ENCODE peak calls at places on chromosomes 11 and 22, in seven cellular contexts. One of them, this sample, is unnamed.

GRCh38 chr11:116421529-116422185 is 351.1 kb downstream of the BUD13 start:
- DNase-seq in HCT116: no peak
- DNase-seq in glutamatergic neuron: no peak
- DNase-seq in suprapubic skin: no peak
- DNase-seq in RWPE1: no peak
- DNase-seq in transverse colon: no peak
- DNase-seq in heart left ventricle: no peak
- DNase-seq in this sample: no peak

GRCh38 chr11:121563900-121564822 is 111.4 kb upstream of the SORL1-AS1 start:
- DNase-seq in HCT116: no peak
- DNase-seq in glutamatergic neuron: no peak
- DNase-seq in suprapubic skin: no peak
- DNase-seq in RWPE1: no peak
- DNase-seq in transverse colon: no peak
- DNase-seq in heart left ventricle: no peak
- DNase-seq in this sample: no peak

GRCh38 chr11:69215784-69216415 is 60.2 kb downstream of the SMIM38 start:
- DNase-seq in HCT116: no peak
- DNase-seq in glutamatergic neuron: no peak
- DNase-seq in suprapubic skin: no peak
- DNase-seq in RWPE1: peak
- DNase-seq in transverse colon: no peak
- DNase-seq in heart left ventricle: no peak
- DNase-seq in this sample: no peak

GRCh38 chr22:32623943-32624342 is 149.3 kb downstream of the FBXO7 start:
- DNase-seq in HCT116: no peak
- DNase-seq in glutamatergic neuron: no peak
- DNase-seq in suprapubic skin: peak
- DNase-seq in RWPE1: no peak
- DNase-seq in transverse colon: peak
- DNase-seq in heart left ventricle: peak
- DNase-seq in this sample: no peak

GRCh38 chr22:37932821-37933578 is 20.4 kb downstream of the C22orf23 start:
- DNase-seq in HCT116: no peak
- DNase-seq in glutamatergic neuron: no peak
- DNase-seq in suprapubic skin: no peak
- DNase-seq in RWPE1: no peak
- DNase-seq in transverse colon: no peak
- DNase-seq in heart left ventricle: no peak
- DNase-seq in this sample: no peak

GRCh38 chr22:18042685-18043084 is 18.3 kb upstream of the MICAL3 start:
- DNase-seq in HCT116: no peak
- DNase-seq in glutamatergic neuron: no peak
- DNase-seq in suprapubic skin: no peak
- DNase-seq in RWPE1: no peak
- DNase-seq in transverse colon: no peak
- DNase-seq in heart left ventricle: no peak
- DNase-seq in this sample: no peak

GRCh38 chr11:559712-560304 is 730 bp downstream of the LMNTD2 start:
- DNase-seq in HCT116: peak
- DNase-seq in glutamatergic neuron: no peak
- DNase-seq in suprapubic skin: no peak
- DNase-seq in RWPE1: no peak
- DNase-seq in transverse colon: peak
- DNase-seq in heart left ventricle: peak
- DNase-seq in this sample: no peak

GRCh38 chr11:7160814-7161489 is 72.2 kb downstream of the RBMXL2 start:
- DNase-seq in HCT116: no peak
- DNase-seq in glutamatergic neuron: no peak
- DNase-seq in suprapubic skin: no peak
- DNase-seq in RWPE1: no peak
- DNase-seq in transverse colon: no peak
- DNase-seq in heart left ventricle: no peak
- DNase-seq in this sample: no peak

GRCh38 chr11:95084509-95084908 is 5.1 kb upstream of the ENDOD1 start:
- DNase-seq in HCT116: no peak
- DNase-seq in glutamatergic neuron: no peak
- DNase-seq in suprapubic skin: no peak
- DNase-seq in RWPE1: peak
- DNase-seq in transverse colon: no peak
- DNase-seq in heart left ventricle: no peak
- DNase-seq in this sample: no peak

GRCh38 chr11:43789700-43790443 is 90.8 kb upstream of the ALKBH3 start:
- DNase-seq in HCT116: peak
- DNase-seq in glutamatergic neuron: no peak
- DNase-seq in suprapubic skin: no peak
- DNase-seq in RWPE1: peak
- DNase-seq in transverse colon: no peak
- DNase-seq in heart left ventricle: no peak
- DNase-seq in this sample: no peak

GRCh38 chr22:17436382-17436951 is 67.2 kb downstream of the CECR2 start:
- DNase-seq in HCT116: no peak
- DNase-seq in glutamatergic neuron: no peak
- DNase-seq in suprapubic skin: no peak
- DNase-seq in RWPE1: no peak
- DNase-seq in transverse colon: no peak
- DNase-seq in heart left ventricle: no peak
- DNase-seq in this sample: no peak

GRCh38 chr11:18498039-18498438 is 28.7 kb downstream of the TSG101 start:
- DNase-seq in HCT116: no peak
- DNase-seq in glutamatergic neuron: no peak
- DNase-seq in suprapubic skin: no peak
- DNase-seq in RWPE1: no peak
- DNase-seq in transverse colon: no peak
- DNase-seq in heart left ventricle: no peak
- DNase-seq in this sample: no peak

GRCh38 chr22:25829808-25830777 is 88.1 kb downstream of the MYO18B start:
- DNase-seq in HCT116: no peak
- DNase-seq in glutamatergic neuron: no peak
- DNase-seq in suprapubic skin: no peak
- DNase-seq in RWPE1: no peak
- DNase-seq in transverse colon: no peak
- DNase-seq in heart left ventricle: peak
- DNase-seq in this sample: peak

GRCh38 chr22:30830907-30831306 is 136.2 kb downstream of the OSBP2 start:
- DNase-seq in HCT116: peak
- DNase-seq in glutamatergic neuron: no peak
- DNase-seq in suprapubic skin: peak
- DNase-seq in RWPE1: peak
- DNase-seq in transverse colon: peak
- DNase-seq in heart left ventricle: peak
- DNase-seq in this sample: no peak

GRCh38 chr11:44876923-44877322 is 73.8 kb downstream of the TP53I11 start:
- DNase-seq in HCT116: no peak
- DNase-seq in glutamatergic neuron: peak
- DNase-seq in suprapubic skin: no peak
- DNase-seq in RWPE1: no peak
- DNase-seq in transverse colon: no peak
- DNase-seq in heart left ventricle: no peak
- DNase-seq in this sample: no peak

GRCh38 chr22:41603873-41604332 is 14.3 kb upstream of the PMM1 start:
- DNase-seq in HCT116: no peak
- DNase-seq in glutamatergic neuron: no peak
- DNase-seq in suprapubic skin: no peak
- DNase-seq in RWPE1: no peak
- DNase-seq in transverse colon: no peak
- DNase-seq in heart left ventricle: no peak
- DNase-seq in this sample: peak

DNA sequence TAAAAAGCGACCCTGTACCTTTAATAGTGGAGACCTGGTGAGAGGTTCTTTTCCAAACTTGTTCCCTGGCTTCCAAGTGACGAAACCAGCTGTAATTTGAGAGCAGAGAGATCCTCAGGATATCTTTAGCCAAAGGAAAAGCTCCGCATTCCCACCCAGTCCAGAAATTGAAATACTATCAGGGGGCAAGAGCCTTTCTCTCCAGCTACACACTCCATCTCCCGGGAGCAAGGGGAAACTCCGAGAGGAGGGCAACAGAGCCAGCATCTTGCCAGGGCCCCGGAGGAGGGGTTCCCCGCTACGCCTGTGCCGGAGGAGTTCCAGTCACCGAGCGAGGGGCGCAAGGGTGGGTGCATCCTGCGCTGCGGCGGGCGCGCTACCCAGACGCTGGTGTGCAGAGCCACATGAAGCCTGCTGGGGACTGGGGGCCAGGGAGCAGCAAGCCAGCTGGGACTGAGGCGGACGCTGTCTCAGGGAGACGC is at the start of gene FIBIN:
- DNase-seq in HCT116: no peak
- DNase-seq in glutamatergic neuron: peak
- DNase-seq in suprapubic skin: peak
- DNase-seq in RWPE1: peak
- DNase-seq in transverse colon: peak
- DNase-seq in heart left ventricle: peak
- DNase-seq in this sample: no peak
- TF ChIP-seq CTCF in HCT116: no peak
- TF ChIP-seq CTCF in glutamatergic neuron: no peak
- TF ChIP-seq CTCF in suprapubic skin: no peak
- TF ChIP-seq CTCF in RWPE1: no peak
- TF ChIP-seq CTCF in transverse colon: no peak
- TF ChIP-seq CTCF in heart left ventricle: no peak
- TF ChIP-seq CTCF in this sample: no peak

GRCh38 chr11:114956565-114956964 is 278.2 kb downstream of the NXPE2 start:
- DNase-seq in HCT116: no peak
- DNase-seq in glutamatergic neuron: no peak
- DNase-seq in suprapubic skin: no peak
- DNase-seq in RWPE1: no peak
- DNase-seq in transverse colon: no peak
- DNase-seq in heart left ventricle: no peak
- DNase-seq in this sample: no peak

DNA sequence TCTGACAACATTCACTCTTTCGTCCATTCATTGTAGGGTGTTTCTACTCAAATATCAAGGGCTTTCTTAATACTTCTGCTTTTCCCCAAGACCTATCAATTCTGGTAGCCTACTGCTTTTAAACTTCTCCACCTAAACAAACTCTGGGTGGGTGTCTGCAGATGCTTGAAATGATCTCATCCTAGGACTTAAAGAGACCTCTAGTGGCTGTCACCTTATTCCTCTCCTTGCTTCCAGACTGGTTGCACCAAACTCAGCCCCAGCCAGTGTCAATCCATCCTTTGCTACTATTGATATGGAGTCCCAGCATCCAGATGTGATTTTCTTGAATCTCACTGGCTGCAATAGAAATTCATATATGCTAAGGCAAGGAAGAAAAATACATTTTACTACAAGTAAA is 274.7 kb downstream of the NXPE2 start:
- DNase-seq in HCT116: no peak
- DNase-seq in glutamatergic neuron: no peak
- DNase-seq in suprapubic skin: no peak
- DNase-seq in RWPE1: no peak
- DNase-seq in transverse colon: no peak
- DNase-seq in heart left ventricle: no peak
- DNase-seq in this sample: no peak
- TF ChIP-seq CTCF in HCT116: no peak
- TF ChIP-seq CTCF in glutamatergic neuron: no peak
- TF ChIP-seq CTCF in suprapubic skin: no peak
- TF ChIP-seq CTCF in RWPE1: no peak
- TF ChIP-seq CTCF in transverse colon: no peak
- TF ChIP-seq CTCF in heart left ventricle: peak
- TF ChIP-seq CTCF in this sample: no peak

GRCh38 chr11:66956689-66957290 is 1.4 kb downstream of the PC start:
- DNase-seq in HCT116: no peak
- DNase-seq in glutamatergic neuron: no peak
- DNase-seq in suprapubic skin: no peak
- DNase-seq in RWPE1: peak
- DNase-seq in transverse colon: no peak
- DNase-seq in heart left ventricle: peak
- DNase-seq in this sample: no peak
- TF ChIP-seq CTCF in HCT116: no peak
- TF ChIP-seq CTCF in glutamatergic neuron: no peak
- TF ChIP-seq CTCF in suprapubic skin: no peak
- TF ChIP-seq CTCF in RWPE1: no peak
- TF ChIP-seq CTCF in transverse colon: no peak
- TF ChIP-seq CTCF in heart left ventricle: no peak
- TF ChIP-seq CTCF in this sample: no peak

GRCh38 chr22:22657712-22658111 is 13.3 kb downstream of the GGTLC2 start:
- DNase-seq in HCT116: no peak
- DNase-seq in glutamatergic neuron: no peak
- DNase-seq in suprapubic skin: no peak
- DNase-seq in RWPE1: no peak
- DNase-seq in transverse colon: no peak
- DNase-seq in heart left ventricle: no peak
- DNase-seq in this sample: no peak
- TF ChIP-seq CTCF in HCT116: no peak
- TF ChIP-seq CTCF in glutamatergic neuron: no peak
- TF ChIP-seq CTCF in suprapubic skin: no peak
- TF ChIP-seq CTCF in RWPE1: no peak
- TF ChIP-seq CTCF in transverse colon: no peak
- TF ChIP-seq CTCF in heart left ventricle: no peak
- TF ChIP-seq CTCF in this sample: no peak

GRCh38 chr11:8776209-8776608 is 93.6 kb downstream of the RPL27A start:
- DNase-seq in HCT116: no peak
- DNase-seq in glutamatergic neuron: no peak
- DNase-seq in suprapubic skin: no peak
- DNase-seq in RWPE1: no peak
- DNase-seq in transverse colon: no peak
- DNase-seq in heart left ventricle: no peak
- DNase-seq in this sample: no peak

GRCh38 chr11:8777907-8778767 is 95.5 kb downstream of the RPL27A start:
- DNase-seq in HCT116: no peak
- DNase-seq in glutamatergic neuron: no peak
- DNase-seq in suprapubic skin: no peak
- DNase-seq in RWPE1: no peak
- DNase-seq in transverse colon: peak
- DNase-seq in heart left ventricle: peak
- DNase-seq in this sample: peak

GRCh38 chr11:8773125-8773524 is 90.5 kb downstream of the RPL27A start:
- DNase-seq in HCT116: no peak
- DNase-seq in glutamatergic neuron: no peak
- DNase-seq in suprapubic skin: no peak
- DNase-seq in RWPE1: no peak
- DNase-seq in transverse colon: no peak
- DNase-seq in heart left ventricle: no peak
- DNase-seq in this sample: no peak

GRCh38 chr11:8773916-8774537 is 91.4 kb downstream of the RPL27A start:
- DNase-seq in HCT116: no peak
- DNase-seq in glutamatergic neuron: no peak
- DNase-seq in suprapubic skin: no peak
- DNase-seq in RWPE1: no peak
- DNase-seq in transverse colon: no peak
- DNase-seq in heart left ventricle: no peak
- DNase-seq in this sample: peak

GRCh38 chr11:8775341-8776133 is 92.9 kb downstream of the RPL27A start:
- DNase-seq in HCT116: no peak
- DNase-seq in glutamatergic neuron: no peak
- DNase-seq in suprapubic skin: no peak
- DNase-seq in RWPE1: no peak
- DNase-seq in transverse colon: no peak
- DNase-seq in heart left ventricle: peak
- DNase-seq in this sample: no peak
- TF ChIP-seq CTCF in HCT116: no peak
- TF ChIP-seq CTCF in glutamatergic neuron: no peak
- TF ChIP-seq CTCF in suprapubic skin: no peak
- TF ChIP-seq CTCF in RWPE1: no peak
- TF ChIP-seq CTCF in transverse colon: no peak
- TF ChIP-seq CTCF in heart left ventricle: no peak
- TF ChIP-seq CTCF in this sample: no peak

GRCh38 chr11:22670803-22671202 is 4.4 kb downstream of the GAS2 start:
- DNase-seq in HCT116: no peak
- DNase-seq in glutamatergic neuron: no peak
- DNase-seq in suprapubic skin: no peak
- DNase-seq in RWPE1: no peak
- DNase-seq in transverse colon: no peak
- DNase-seq in heart left ventricle: no peak
- DNase-seq in this sample: no peak
- TF ChIP-seq CTCF in HCT116: peak
- TF ChIP-seq CTCF in glutamatergic neuron: peak
- TF ChIP-seq CTCF in suprapubic skin: no peak
- TF ChIP-seq CTCF in RWPE1: no peak
- TF ChIP-seq CTCF in transverse colon: peak
- TF ChIP-seq CTCF in heart left ventricle: peak
- TF ChIP-seq CTCF in this sample: peak

This sample was measured in GM13976.